ENCODE peak calls at places on chromosome 16, in four cellular contexts. A is MCF 10A, H is progenitor cell of endocrine pancreas, D is adrenal gland. K is an unnamed sample.

GRCh38 chr16:19907161-19907992 is 22.7 kb upstream of the GPRC5B start:
- DNase-seq in H (peak; percentile 73), A (peak; percentile 73), D (peak; percentile 67), K (peak; percentile 83)

GRCh38 chr16:4614571-4615388 is at the start of gene UBALD1:
- DNase-seq in A (peak; percentile 94), D (peak; percentile 92), H (peak; percentile 76), K (peak; percentile 77)

GRCh38 chr16:10606607-10607006 is 26.2 kb upstream of the EMP2 start:
- DNase-seq in D (no peak), H (no peak), A (no peak), K (no peak)

GRCh38 chr16:81778861-81779539 is at the start of gene PLCG2:
- DNase-seq in D (peak; percentile 79), A (peak; percentile 71), H (peak; percentile 56), K (peak; percentile 76)

GRCh38 chr16:72921106-72921505 is 126.8 kb downstream of the ZFHX3 start:
- DNase-seq in A (no peak), H (no peak), D (no peak), K (no peak)

GRCh38 chr16:3963203-3963602 is 82.7 kb upstream of the CREBBP start:
- DNase-seq in A (no peak), D (no peak), H (no peak), K (no peak)

GRCh38 chr16:87344931-87345631 is 27.9 kb upstream of the C16orf95 start:
- DNase-seq in D (peak; percentile 32), A (no peak), H (no peak), K (no peak)

GRCh38 chr16:70345840-70346239 is 863 bp upstream of the DDX19A start:
- DNase-seq in D (no peak), H (no peak), A (no peak), K (no peak)

GRCh38 chr16:54937673-54938350 is 7.1 kb downstream of the IRX5 start:
- DNase-seq in D (no peak), H (no peak), A (no peak), K (no peak)

GRCh38 chr16:89410794-89411309 is 79.5 kb downstream of the ANKRD11 start:
- DNase-seq in A (peak; percentile 81), H (no peak), D (peak; percentile 71), K (no peak)

DNA sequence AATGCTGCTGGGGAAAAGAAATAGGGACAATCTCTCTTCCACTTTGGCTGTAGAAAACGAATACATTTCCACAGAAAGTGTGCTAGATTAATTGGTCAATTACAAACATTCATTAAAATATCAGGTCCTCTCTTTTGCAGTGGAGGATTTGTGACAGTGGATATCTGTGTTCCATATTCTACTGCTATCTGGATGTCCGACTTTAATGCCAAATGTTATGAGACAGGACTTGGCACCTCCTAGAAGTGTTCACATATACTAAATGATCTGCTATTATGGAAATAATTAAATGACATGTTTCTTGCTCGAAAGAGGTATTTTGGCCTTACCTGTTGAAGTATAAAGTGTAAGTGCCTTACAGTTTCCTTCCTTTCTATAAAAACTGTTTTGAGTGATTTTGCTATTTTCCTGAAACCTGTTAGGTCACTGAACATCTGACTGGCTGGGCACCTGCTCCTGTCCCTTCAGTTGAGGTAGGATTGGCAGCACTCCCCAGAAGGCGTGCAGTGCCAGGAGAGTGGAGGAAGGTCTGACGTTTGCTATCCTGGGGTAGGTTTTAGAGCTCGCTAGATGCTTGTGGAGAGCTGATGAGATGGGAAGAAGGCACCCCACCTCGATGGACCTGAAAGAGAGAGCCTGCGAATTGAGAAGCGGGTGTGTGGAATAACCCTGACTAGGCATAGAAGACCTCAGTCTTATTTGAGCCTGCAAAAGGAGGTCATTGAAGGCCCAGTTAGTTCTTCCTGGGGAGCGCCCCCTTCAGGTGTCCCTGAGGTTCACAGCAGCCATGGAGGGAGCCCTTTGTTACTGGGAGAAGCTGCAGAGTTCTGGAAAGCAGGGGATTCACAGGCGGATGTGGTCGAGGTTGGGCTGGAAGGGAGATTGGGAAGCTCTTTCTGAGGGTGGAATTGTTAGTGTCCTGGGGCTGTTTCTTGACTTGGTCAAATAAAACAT is 159.4 kb upstream of the ZNF267 start:
- DNase-seq in H (no peak), A (peak; percentile 11), D (no peak), K (peak; percentile 52)
- TF ChIP-seq CTCF in H (peak; percentile 56), A (peak; percentile 31), D (no peak), K (peak; percentile 41)

DNA sequence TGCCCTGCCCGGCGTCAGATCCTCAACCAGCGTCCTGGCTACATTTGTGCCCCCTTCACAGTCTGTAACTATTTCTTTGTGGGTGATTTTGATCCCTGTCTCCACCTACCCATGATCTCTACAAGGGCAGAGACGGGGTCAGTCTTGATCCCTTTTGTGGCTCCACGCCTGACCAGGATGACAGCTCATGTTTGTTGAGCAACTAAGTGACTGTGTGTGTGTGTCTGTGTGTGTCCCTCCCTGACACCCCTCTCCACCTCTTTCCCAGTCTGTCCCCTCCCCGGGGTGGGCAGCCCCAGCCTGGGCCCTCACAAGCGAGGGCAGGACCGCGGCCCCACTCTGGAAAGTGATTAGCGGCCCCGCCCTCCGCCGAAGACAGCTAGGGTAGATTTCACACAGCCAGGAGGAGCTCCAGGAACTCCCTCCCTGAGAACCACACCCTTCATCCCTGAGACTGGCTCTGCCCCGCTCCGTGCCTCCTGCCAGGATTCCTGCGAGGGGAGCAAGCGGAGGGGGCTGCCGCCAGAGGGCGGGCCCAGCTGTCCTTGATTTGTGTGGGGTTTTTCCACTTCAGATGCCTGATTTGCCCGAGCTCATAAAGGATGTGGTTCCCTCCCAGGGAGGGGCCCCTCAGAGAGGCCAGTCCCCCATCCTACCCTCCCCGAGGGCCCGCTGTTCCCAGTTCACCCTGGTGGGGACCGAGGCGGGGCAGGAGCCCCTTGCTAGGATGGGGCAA is 5.3 kb upstream of the HS3ST6 start:
- DNase-seq in A (peak; percentile 39), D (peak; percentile 54), H (no peak), K (no peak)
- TF ChIP-seq CTCF in A (no peak), D (peak; percentile 13), H (peak; percentile 57), K (peak; percentile 24)

DNA sequence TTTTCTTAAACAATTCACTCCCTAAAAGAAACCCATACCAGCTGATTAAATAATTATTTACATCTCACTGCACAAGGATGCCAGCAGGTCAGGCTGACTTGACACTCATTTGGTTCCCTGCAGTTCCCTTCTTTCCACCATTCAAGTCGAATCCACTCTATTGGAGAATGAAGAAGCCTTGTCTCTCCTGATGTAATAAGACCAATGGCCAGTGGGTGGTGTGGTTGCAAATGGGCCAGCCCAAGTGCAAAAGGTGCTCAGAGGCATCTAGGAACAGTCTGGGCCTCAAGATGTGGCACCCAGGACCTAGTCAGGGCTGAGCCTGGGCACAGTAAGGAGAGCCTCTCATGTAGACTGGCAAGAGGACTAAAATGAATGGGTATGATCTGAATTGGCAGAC is 9.3 kb downstream of the C16orf78 start:
- DNase-seq in H (no peak), D (no peak), A (peak; percentile 4), K (peak; percentile 23)
- TF ChIP-seq CTCF in H (peak; percentile 19), D (no peak), A (no peak), K (no peak)

GRCh38 chr16:28824548-28824973 is 1.8 kb downstream of the ATXN2L start:
- DNase-seq in A (no peak), H (no peak), D (no peak), K (no peak)

GRCh38 chr16:28822520-28823290 is at the start of gene ATXN2L:
- DNase-seq in A (peak; percentile 93), D (peak; percentile 94), H (peak; percentile 81), K (peak; percentile 90)

GRCh38 chr16:28821874-28822519 is 802 bp upstream of the ATXN2L start:
- DNase-seq in A (no peak), H (no peak), D (no peak), K (no peak)

GRCh38 chr16:28823291-28823718 is 506 bp downstream of the ATXN2L start:
- DNase-seq in A (no peak), D (no peak), H (peak; percentile 20), K (peak; percentile 42)

GRCh38 chr16:28823719-28824547 is 1.1 kb downstream of the ATXN2L start:
- DNase-seq in H (peak; percentile 95), D (peak; percentile 98), A (peak; percentile 96), K (peak; percentile 97)
- TF ChIP-seq CTCF in H (no peak), D (peak; percentile 37), A (peak; percentile 18), K (no peak)

GRCh38 chr16:592518-593306 is 2.8 kb downstream of the RAB40C start:
- DNase-seq in D (peak; percentile 77), H (no peak), A (peak; percentile 97), K (no peak)
- TF ChIP-seq CTCF in D (no peak), H (no peak), A (peak; percentile 63), K (no peak)

GRCh38 chr16:66562986-66563385 is 3.3 kb upstream of the CMTM1 start:
- DNase-seq in H (no peak), A (no peak), D (no peak), K (no peak)

GRCh38 chr16:66561381-66562080 is 4.7 kb upstream of the CMTM1 start:
- DNase-seq in H (no peak), D (no peak), A (no peak), K (no peak)

GRCh38 chr16:66563574-66564334 is 2.5 kb upstream of the CMTM1 start:
- DNase-seq in H (no peak), D (no peak), A (no peak), K (no peak)

GRCh38 chr16:66560107-66560506 is 6.1 kb upstream of the CMTM1 start:
- DNase-seq in A (no peak), D (no peak), H (no peak), K (no peak)

GRCh38 chr16:66562409-66562808 is 3.8 kb upstream of the CMTM1 start:
- DNase-seq in D (no peak), A (no peak), H (no peak), K (no peak)
- TF ChIP-seq CTCF in D (no peak), A (peak; percentile 24), H (no peak), K (no peak)